ENCODE peak calls at places on chromosome 11, in four cellular contexts. B is left lung; W is dorsolateral prefrontal cortex; G is CD4-positive, CD25-positive, alpha-beta regulatory T cell. J is an unnamed sample.

GRCh38 chr11:689630-690029 is 5.4 kb downstream of the DEAF1 start:
- DNase-seq in B (no peak), W (no peak), G (no peak), J (no peak)

GRCh38 chr11:113991170-113991569 is 16.3 kb downstream of the HTR3A start:
- DNase-seq in B (no peak), W (no peak), G (no peak), J (no peak)

GRCh38 chr11:2569321-2569721 is 124.5 kb downstream of the KCNQ1 start:
- DNase-seq in B (peak; percentile 68), W (no peak), G (no peak), J (no peak)

GRCh38 chr11:57444362-57445074 is 15.8 kb upstream of the RTN4RL2 start:
- DNase-seq in B (no peak), W (no peak), G (no peak), J (no peak)

GRCh38 chr11:61695917-61696316 is 15.7 kb downstream of the DAGLA start:
- DNase-seq in B (peak; percentile 92), W (peak; percentile 82), G (peak; percentile 79), J (peak; percentile 84)

GRCh38 chr11:78256962-78257361 is 68.2 kb downstream of the USP35 start:
- DNase-seq in B (peak; percentile 82), W (peak; percentile 52), G (no peak), J (no peak)

GRCh38 chr11:96149743-96150555 is 193.0 kb downstream of the MAML2 start:
- DNase-seq in B (no peak), W (no peak), G (no peak), J (no peak)

GRCh38 chr11:82176365-82176764 is 557.3 kb downstream of the FAM181B start:
- DNase-seq in B (no peak), W (no peak), G (no peak), J (no peak)

GRCh38 chr11:65262775-65263174 is 1.0 kb downstream of the POLA2 start:
- DNase-seq in B (no peak), W (no peak), G (no peak), J (no peak)

GRCh38 chr11:86152006-86152862 is 83.3 kb upstream of the PICALM start:
- DNase-seq in B (no peak), W (peak; percentile 67), G (no peak), J (no peak)

GRCh38 chr11:42521994-42522393 is 789.8 kb upstream of the API5 start:
- DNase-seq in B (no peak), W (no peak), G (no peak), J (no peak)

GRCh38 chr11:23212829-23213228 is 352.6 kb upstream of the CCDC179 start:
- DNase-seq in B (no peak), W (no peak), G (no peak), J (no peak)

GRCh38 chr11:49995559-49995958 is 13.2 kb upstream of the OR4C12 start:
- DNase-seq in B (no peak), W (peak; percentile 29), G (no peak), J (no peak)

GRCh38 chr11:123388640-123389039 is 41.4 kb upstream of the GRAMD1B start:
- DNase-seq in B (no peak), W (no peak), G (no peak), J (no peak)
- H3K27ac ChIP-seq in B (no peak overlapping the region), W (no peak overlapping the region), G (no peak overlapping the region), J (no peak overlapping the region)

GRCh38 chr11:72578051-72578450 is 96.2 kb downstream of the PDE2A start:
- DNase-seq in B (no peak), W (no peak), G (no peak), J (no peak)

GRCh38 chr11:72576196-72576595 is 98.0 kb downstream of the PDE2A start:
- DNase-seq in B (no peak), W (no peak), G (no peak), J (no peak)

GRCh38 chr11:72575533-72576170 is 98.6 kb downstream of the PDE2A start:
- DNase-seq in B (no peak), W (peak; percentile 1), G (no peak), J (no peak)

GRCh38 chr11:72577271-72577681 is 96.9 kb downstream of the PDE2A start:
- DNase-seq in B (no peak), W (no peak), G (no peak), J (no peak)

DNA sequence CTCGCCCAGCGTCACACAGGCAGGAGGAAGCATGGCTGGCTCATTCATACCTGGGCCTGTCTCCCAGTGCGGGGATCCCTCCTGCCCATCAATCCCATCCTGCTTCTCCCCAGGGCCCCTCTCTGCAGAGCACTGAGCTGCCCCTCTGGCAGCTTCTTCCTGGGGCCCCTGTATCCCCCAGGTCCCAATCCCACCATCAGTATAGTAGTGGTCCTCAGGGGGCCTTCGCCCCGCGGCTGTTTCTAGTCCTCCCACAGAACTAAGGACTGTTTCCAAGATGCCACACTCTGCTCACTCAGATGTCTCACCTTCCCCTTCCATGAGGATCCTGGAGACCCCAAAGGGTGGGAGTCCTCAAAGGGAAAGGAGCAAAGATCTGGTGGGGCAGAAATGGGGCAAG is 97.6 kb downstream of the PDE2A start:
- DNase-seq in B (no peak), W (no peak), G (no peak), J (peak; percentile 22)
- H3K4me3 ChIP-seq in B (no peak overlapping the region), W (no peak overlapping the region), G (no peak overlapping the region), J (no peak overlapping the region)

DNA sequence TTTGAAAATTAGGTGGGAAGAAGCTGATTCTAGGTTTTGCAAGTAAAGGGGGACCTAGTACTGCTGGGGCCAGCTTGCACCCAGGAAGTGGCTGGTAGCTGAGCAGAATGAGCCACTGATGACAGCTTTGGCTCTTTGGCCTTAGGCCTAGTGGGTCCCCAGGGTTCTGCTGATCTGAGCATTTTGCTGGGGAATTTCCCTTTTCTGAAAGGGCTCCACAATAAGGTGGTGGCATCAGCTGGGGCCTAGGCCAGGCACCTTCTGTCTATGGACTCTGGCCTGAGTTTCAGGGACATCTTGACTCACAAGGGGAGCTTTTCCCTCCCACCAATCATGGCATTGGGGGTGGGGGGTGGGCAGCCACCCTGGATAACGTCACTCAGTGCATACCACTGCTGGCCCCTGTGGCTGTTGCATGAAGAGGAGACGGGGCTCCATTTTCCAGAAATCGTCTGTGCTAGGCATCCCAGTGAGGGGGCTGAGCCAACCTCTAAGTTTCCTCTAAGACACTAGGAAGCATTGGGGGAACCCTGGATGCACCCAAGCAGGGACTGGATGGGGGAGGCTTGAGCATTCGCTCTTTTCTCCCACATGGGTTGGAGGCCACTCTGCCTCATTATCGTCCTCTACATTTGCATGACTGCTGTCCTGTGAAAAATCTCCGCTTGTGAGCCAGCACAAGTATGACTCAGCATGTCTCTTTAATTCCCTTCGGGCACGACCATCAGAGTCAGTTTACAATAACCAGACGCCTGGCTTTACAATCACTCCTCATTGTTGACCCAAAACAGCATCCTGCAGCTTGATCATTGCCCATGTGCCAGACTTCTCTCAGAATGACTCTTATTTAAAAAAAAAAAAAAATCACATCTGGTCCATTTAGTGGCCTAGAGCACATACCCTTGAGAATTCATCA is 145.0 kb upstream of the THY1 start:
- DNase-seq in B (no peak), W (no peak), G (no peak), J (no peak)
- H3K27ac ChIP-seq in B (no peak overlapping the region), W (peak overlapping the region; percentile 9), G (no peak overlapping the region), J (no peak overlapping the region)

GRCh38 chr11:75402002-75402773 is 2.9 kb downstream of the RPS3 start:
- DNase-seq in B (no peak), W (no peak), G (no peak), J (no peak)

GRCh38 chr11:75400110-75400865 is 970 bp downstream of the RPS3 start:
- DNase-seq in B (no peak), W (no peak), G (peak; percentile 49), J (no peak)

GRCh38 chr11:75406338-75406777 is 7.0 kb downstream of the RPS3 start:
- DNase-seq in B (no peak), W (no peak), G (no peak), J (no peak)

GRCh38 chr11:75403037-75403436 is 3.7 kb downstream of the RPS3 start:
- DNase-seq in B (no peak), W (no peak), G (no peak), J (no peak)

GRCh38 chr11:75403983-75404658 is 4.8 kb downstream of the RPS3 start:
- DNase-seq in B (no peak), W (no peak), G (no peak), J (no peak)
- H3K4me3 ChIP-seq in B (no peak overlapping the region), W (no peak overlapping the region), G (no peak overlapping the region), J (no peak overlapping the region)

DNA sequence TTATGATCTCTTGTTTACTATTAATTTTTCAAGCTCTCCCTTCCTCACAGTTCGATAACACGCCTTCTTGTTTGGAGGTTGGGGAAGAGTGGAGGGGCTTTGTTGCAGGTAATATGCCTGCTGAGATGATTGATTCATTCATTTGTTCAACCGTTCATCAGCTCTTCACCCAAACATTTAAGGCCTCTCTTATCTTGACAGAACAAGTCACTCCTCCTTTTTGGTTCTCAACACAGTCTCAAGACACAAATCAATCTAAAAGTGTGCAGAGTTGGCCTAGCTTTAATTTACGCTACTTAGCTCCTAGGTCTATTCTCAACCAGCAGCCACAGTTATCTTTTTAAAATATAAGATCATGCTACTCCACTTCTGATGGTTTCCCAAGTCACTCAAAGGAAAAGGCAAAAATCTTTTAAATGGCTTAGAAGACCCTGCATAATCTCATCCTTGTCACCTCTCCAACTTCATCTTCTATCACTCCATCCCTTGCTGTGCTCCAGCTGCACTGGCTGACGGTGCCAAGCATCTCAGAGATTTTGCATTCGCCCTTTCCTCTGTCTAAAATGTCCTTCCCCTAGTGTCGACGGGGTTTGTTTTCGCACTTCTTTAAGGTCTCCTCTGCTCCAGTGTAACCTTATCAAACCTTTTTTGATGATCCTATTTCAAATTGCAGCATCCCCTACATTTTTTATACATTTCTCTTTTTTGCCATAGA is 60.3 kb downstream of the AMBRA1 start:
- DNase-seq in B (no peak), W (no peak), G (no peak), J (no peak)
- H3K27ac ChIP-seq in B (no peak overlapping the region), W (no peak overlapping the region), G (no peak overlapping the region), J (no peak overlapping the region)

GRCh38 chr11:43546561-43547410 is 133.8 kb upstream of the HSD17B12 start:
- DNase-seq in B (no peak), W (no peak), G (no peak), J (no peak)
- H3K4me3 ChIP-seq in B (no peak overlapping the region), W (peak overlapping the region; percentile 47), G (no peak overlapping the region), J (no peak overlapping the region)